ENCODE peak calls at places on chromosomes 1 and 21, in five cellular contexts. One of them, this sample, is unnamed. For H3K4me1, the result is how much of the 10 kb centered on the place peaks cover.

GRCh38 chr21:31457675-31458074 is 113.6 kb upstream of the TIAM1 start:
- DNase-seq in ascending aorta: no peak
- DNase-seq in tibial artery: no peak
- DNase-seq in psoas muscle: no peak
- DNase-seq in ovary: no peak
- DNase-seq in this sample: no peak

GRCh38 chr1:157831968-157832626 is 9.5 kb downstream of the CD5L start:
- DNase-seq in ascending aorta: no peak
- DNase-seq in tibial artery: no peak
- DNase-seq in psoas muscle: no peak
- DNase-seq in ovary: no peak
- DNase-seq in this sample: no peak

GRCh38 chr1:33239487-33239886 is 16.8 kb upstream of the ZNF362 start:
- DNase-seq in ascending aorta: no peak
- DNase-seq in tibial artery: peak
- DNase-seq in psoas muscle: no peak
- DNase-seq in ovary: no peak
- DNase-seq in this sample: no peak

GRCh38 chr21:19507682-19508260 is 1104.2 kb upstream of the TMPRSS15 start:
- DNase-seq in ascending aorta: no peak
- DNase-seq in tibial artery: no peak
- DNase-seq in psoas muscle: no peak
- DNase-seq in ovary: no peak
- DNase-seq in this sample: no peak

GRCh38 chr1:228416217-228416971 is at the start of gene TRIM17:
- DNase-seq in ascending aorta: no peak
- DNase-seq in tibial artery: no peak
- DNase-seq in psoas muscle: no peak
- DNase-seq in ovary: peak
- DNase-seq in this sample: no peak

GRCh38 chr1:21268281-21269239 is 21.7 kb downstream of the ECE1 start:
- DNase-seq in ascending aorta: no peak
- DNase-seq in tibial artery: no peak
- DNase-seq in psoas muscle: peak
- DNase-seq in ovary: peak
- DNase-seq in this sample: no peak

GRCh38 chr1:74010206-74010605 is 187.8 kb downstream of the LRRIQ3 start:
- DNase-seq in ascending aorta: no peak
- DNase-seq in tibial artery: no peak
- DNase-seq in psoas muscle: no peak
- DNase-seq in ovary: no peak
- DNase-seq in this sample: no peak

GRCh38 chr1:201941420-201942128 is 4.8 kb downstream of the LMOD1 start:
- DNase-seq in ascending aorta: no peak
- DNase-seq in tibial artery: no peak
- DNase-seq in psoas muscle: peak
- DNase-seq in ovary: peak
- DNase-seq in this sample: no peak

DNA sequence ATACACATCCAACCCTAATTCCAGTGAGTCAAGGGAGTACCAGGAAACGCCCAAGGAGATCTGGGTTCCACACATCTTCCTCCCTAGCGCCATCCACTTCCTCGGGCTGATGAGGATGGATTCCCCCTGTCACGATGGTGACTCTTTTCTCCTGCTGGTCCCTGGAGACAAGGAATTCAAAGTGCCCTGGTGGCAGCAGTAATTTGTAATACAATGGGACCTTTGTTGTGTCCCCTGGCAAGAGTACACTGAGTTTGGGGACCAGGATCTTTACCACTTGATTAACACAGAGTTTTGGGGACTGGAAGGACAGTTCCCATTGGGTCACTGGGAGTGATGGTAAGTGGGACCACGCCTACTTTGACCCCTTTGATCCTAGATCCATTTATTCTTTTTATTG is 9.4 kb upstream of the JAK1 start:
- DNase-seq in ascending aorta: no peak
- DNase-seq in tibial artery: no peak
- DNase-seq in psoas muscle: no peak
- DNase-seq in ovary: no peak
- DNase-seq in this sample: no peak
- H3K4me1 ChIP-seq in ascending aorta: under half
- H3K4me1 ChIP-seq in tibial artery: under half
- H3K4me1 ChIP-seq in psoas muscle: under half
- H3K4me1 ChIP-seq in ovary: under half
- H3K4me1 ChIP-seq in this sample: under half

GRCh38 chr1:19552291-19553010 is 67.1 kb upstream of the CAPZB start:
- DNase-seq in ascending aorta: no peak
- DNase-seq in tibial artery: no peak
- DNase-seq in psoas muscle: no peak
- DNase-seq in ovary: no peak
- DNase-seq in this sample: no peak
- TF ChIP-seq CTCF in ascending aorta: no peak
- TF ChIP-seq CTCF in tibial artery: no peak
- TF ChIP-seq CTCF in psoas muscle: no peak
- TF ChIP-seq CTCF in ovary: no peak
- TF ChIP-seq CTCF in this sample: no peak

DNA sequence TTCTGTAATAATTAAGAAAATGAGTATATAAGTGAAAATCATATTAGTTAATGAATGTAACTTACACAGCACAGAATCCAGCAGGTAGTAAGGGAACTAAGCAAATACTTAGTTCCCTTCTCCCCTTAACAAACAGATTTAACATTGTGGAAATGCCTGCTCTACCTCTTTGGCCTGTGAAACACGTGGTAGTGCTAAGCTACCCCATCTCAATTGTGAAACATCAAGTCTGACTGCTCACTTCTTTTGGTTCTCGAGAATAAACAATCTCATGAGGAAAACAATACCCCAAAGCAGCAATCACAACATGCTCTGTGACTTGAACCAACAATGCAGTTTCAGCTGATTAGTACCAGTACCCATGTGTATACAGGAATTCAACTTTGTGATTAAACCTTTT is 4.7 kb downstream of the MYSM1 start:
- DNase-seq in ascending aorta: no peak
- DNase-seq in tibial artery: no peak
- DNase-seq in psoas muscle: no peak
- DNase-seq in ovary: no peak
- DNase-seq in this sample: no peak
- H3K27ac ChIP-seq in ascending aorta: no peak
- H3K27ac ChIP-seq in tibial artery: no peak
- H3K27ac ChIP-seq in psoas muscle: no peak
- H3K27ac ChIP-seq in ovary: no peak
- H3K27ac ChIP-seq in this sample: no peak

GRCh38 chr1:44361478-44361877 is 6.4 kb upstream of the ERI3 start:
- DNase-seq in ascending aorta: no peak
- DNase-seq in tibial artery: no peak
- DNase-seq in psoas muscle: no peak
- DNase-seq in ovary: no peak
- DNase-seq in this sample: no peak
- H3K4me1 ChIP-seq in ascending aorta: under half
- H3K4me1 ChIP-seq in tibial artery: under half
- H3K4me1 ChIP-seq in psoas muscle: under half
- H3K4me1 ChIP-seq in ovary: under half
- H3K4me1 ChIP-seq in this sample: under half

DNA sequence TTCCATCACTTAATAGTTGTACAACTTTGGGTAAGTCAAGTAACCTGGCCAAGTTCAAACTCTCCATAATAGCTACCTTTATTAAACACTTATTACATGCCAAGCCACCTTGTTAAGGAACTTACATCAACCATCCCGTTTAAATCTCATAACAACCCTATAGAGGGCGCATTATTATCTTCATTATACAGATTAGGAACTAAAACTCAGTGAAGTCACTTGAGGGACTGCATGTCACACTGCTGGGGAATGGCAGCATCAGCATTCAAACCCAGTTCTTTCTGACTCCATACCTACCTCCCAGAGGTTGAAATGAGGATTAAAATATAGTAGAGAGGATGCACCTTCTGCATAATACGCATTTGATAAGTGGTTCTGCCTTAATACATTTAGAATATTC is 47.1 kb upstream of the PLA2G2C start:
- DNase-seq in ascending aorta: no peak
- DNase-seq in tibial artery: no peak
- DNase-seq in psoas muscle: no peak
- DNase-seq in ovary: no peak
- DNase-seq in this sample: no peak
- TF ChIP-seq CTCF in ascending aorta: no peak
- TF ChIP-seq CTCF in tibial artery: no peak
- TF ChIP-seq CTCF in psoas muscle: peak
- TF ChIP-seq CTCF in ovary: no peak
- TF ChIP-seq CTCF in this sample: no peak

GRCh38 chr1:182677393-182678098 is 6.8 kb downstream of the RGS8 start:
- DNase-seq in ascending aorta: no peak
- DNase-seq in tibial artery: no peak
- DNase-seq in psoas muscle: no peak
- DNase-seq in ovary: no peak
- DNase-seq in this sample: no peak
- H3K27ac ChIP-seq in ascending aorta: no peak
- H3K27ac ChIP-seq in tibial artery: no peak
- H3K27ac ChIP-seq in psoas muscle: no peak
- H3K27ac ChIP-seq in ovary: no peak
- H3K27ac ChIP-seq in this sample: no peak

GRCh38 chr1:9245661-9246060 is 11.1 kb downstream of the H6PD start:
- DNase-seq in ascending aorta: no peak
- DNase-seq in tibial artery: no peak
- DNase-seq in psoas muscle: no peak
- DNase-seq in ovary: no peak
- DNase-seq in this sample: no peak

GRCh38 chr1:9248341-9249262 is 14.0 kb downstream of the H6PD start:
- DNase-seq in ascending aorta: no peak
- DNase-seq in tibial artery: no peak
- DNase-seq in psoas muscle: no peak
- DNase-seq in ovary: peak
- DNase-seq in this sample: no peak

GRCh38 chr1:9247894-9248293 is 13.3 kb downstream of the H6PD start:
- DNase-seq in ascending aorta: no peak
- DNase-seq in tibial artery: no peak
- DNase-seq in psoas muscle: peak
- DNase-seq in ovary: peak
- DNase-seq in this sample: no peak

GRCh38 chr1:9246215-9246614 is 11.6 kb downstream of the H6PD start:
- DNase-seq in ascending aorta: no peak
- DNase-seq in tibial artery: no peak
- DNase-seq in psoas muscle: peak
- DNase-seq in ovary: no peak
- DNase-seq in this sample: no peak

DNA sequence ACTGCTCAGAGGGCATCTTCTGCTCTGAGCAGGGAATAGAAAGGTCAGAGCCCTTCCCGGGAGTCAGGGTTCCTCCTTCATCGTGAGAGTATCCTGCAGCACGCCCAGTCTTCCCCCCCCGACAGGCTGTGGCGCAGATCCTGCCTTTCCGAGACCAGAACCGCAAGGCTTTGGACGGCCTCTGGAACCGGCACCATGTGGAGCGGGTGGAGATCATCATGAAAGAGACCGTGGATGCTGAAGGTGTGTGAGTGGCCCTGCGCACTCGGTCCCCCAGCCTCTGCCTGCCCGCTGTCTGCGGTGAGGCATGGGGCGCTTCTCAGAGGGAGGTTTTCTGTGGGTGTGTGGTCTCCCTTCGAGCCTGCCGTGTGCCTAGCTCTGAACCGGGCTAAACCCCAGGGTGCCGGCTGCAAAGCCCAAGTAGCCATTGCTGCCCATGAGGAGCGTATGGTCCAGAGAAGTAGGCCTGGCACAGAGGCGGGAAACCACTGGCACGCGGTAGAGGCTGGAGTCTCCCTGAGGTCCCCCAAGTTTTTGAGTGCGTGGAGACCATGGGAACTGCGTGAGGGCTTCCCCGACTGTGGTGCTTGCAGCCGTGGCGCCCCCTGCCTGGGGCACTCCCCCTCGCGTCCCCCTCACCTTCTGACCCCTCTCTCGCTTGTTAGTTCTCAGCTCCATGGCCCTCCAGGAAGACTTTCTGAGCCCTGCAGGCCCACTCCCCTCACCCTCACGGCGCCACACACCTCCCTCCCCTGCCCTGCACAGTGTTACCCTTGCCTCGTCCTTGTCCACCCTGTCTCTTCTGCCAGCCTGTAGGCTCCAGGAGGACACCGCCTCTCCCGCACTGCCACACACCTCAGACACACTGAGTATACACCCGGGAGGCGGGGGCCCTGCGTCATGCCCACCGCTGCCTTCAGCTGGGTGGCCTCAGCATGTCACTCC is 12.5 kb downstream of the H6PD start:
- DNase-seq in ascending aorta: no peak
- DNase-seq in tibial artery: no peak
- DNase-seq in psoas muscle: peak
- DNase-seq in ovary: peak
- DNase-seq in this sample: no peak
- H3K4me1 ChIP-seq in ascending aorta: under half
- H3K4me1 ChIP-seq in tibial artery: half or more
- H3K4me1 ChIP-seq in psoas muscle: half or more
- H3K4me1 ChIP-seq in ovary: half or more
- H3K4me1 ChIP-seq in this sample: under half

GRCh38 chr1:154335351-154335714 is 10.0 kb downstream of the ATP8B2 start:
- DNase-seq in ascending aorta: no peak
- DNase-seq in tibial artery: no peak
- DNase-seq in psoas muscle: no peak
- DNase-seq in ovary: no peak
- DNase-seq in this sample: no peak
- TF ChIP-seq CTCF in ascending aorta: no peak
- TF ChIP-seq CTCF in tibial artery: no peak
- TF ChIP-seq CTCF in psoas muscle: no peak
- TF ChIP-seq CTCF in ovary: no peak
- TF ChIP-seq CTCF in this sample: no peak

GRCh38 chr1:17568014-17568413 is 28.5 kb downstream of the ARHGEF10L start:
- DNase-seq in ascending aorta: no peak
- DNase-seq in tibial artery: no peak
- DNase-seq in psoas muscle: no peak
- DNase-seq in ovary: no peak
- DNase-seq in this sample: no peak
- H3K27ac ChIP-seq in ascending aorta: peak
- H3K27ac ChIP-seq in tibial artery: peak
- H3K27ac ChIP-seq in psoas muscle: peak
- H3K27ac ChIP-seq in ovary: peak
- H3K27ac ChIP-seq in this sample: peak